ENCODE peak calls at places on chromosomes 4 and X, in six cellular contexts. E is A549, B is epithelial cell of proximal tubule, P is pancreas, F is fibroblast of lung, C is PC-3. O is an unnamed sample.

GRCh38 chr4:75327804-75328512 is 186.2 kb downstream of the RCHY1 start:
- DNase-seq in P (no peak), E (no peak), B (no peak), C (no peak), F (peak), O (peak)

GRCh38 chr4:37648084-37648817 is 37.9 kb downstream of the RELL1 start:
- DNase-seq in C (peak), F (peak), E (peak), B (peak), P (peak), O (peak)

GRCh38 chr4:40603281-40603680 is 26.4 kb downstream of the RBM47 start:
- DNase-seq in F (no peak), B (no peak), P (no peak), E (no peak), C (peak), O (no peak)

GRCh38 chrX:66110112-66110511 is 53.9 kb upstream of the HEPH start:
- DNase-seq in C (peak), E (peak), B (no peak), P (no peak), F (peak), O (no peak)

GRCh38 chr4:173135241-173135847 is 33.3 kb upstream of the GALNT7 start:
- DNase-seq in P (no peak), F (peak), C (no peak), B (no peak), E (peak), O (no peak)

GRCh38 chr4:6010789-6011188 is 7.4 kb downstream of the C4orf50 start:
- DNase-seq in P (no peak), C (no peak), F (no peak), B (no peak), E (no peak), O (no peak)

GRCh38 chrX:21638311-21638710 is 19.8 kb downstream of the KLHL34 start:
- DNase-seq in F (peak), B (peak), C (peak), E (no peak), P (no peak), O (no peak)

GRCh38 chrX:6225307-6226052 is 3.2 kb downstream of the NLGN4X start:
- DNase-seq in C (no peak), E (no peak), B (no peak), F (no peak), P (no peak), O (no peak)

DNA sequence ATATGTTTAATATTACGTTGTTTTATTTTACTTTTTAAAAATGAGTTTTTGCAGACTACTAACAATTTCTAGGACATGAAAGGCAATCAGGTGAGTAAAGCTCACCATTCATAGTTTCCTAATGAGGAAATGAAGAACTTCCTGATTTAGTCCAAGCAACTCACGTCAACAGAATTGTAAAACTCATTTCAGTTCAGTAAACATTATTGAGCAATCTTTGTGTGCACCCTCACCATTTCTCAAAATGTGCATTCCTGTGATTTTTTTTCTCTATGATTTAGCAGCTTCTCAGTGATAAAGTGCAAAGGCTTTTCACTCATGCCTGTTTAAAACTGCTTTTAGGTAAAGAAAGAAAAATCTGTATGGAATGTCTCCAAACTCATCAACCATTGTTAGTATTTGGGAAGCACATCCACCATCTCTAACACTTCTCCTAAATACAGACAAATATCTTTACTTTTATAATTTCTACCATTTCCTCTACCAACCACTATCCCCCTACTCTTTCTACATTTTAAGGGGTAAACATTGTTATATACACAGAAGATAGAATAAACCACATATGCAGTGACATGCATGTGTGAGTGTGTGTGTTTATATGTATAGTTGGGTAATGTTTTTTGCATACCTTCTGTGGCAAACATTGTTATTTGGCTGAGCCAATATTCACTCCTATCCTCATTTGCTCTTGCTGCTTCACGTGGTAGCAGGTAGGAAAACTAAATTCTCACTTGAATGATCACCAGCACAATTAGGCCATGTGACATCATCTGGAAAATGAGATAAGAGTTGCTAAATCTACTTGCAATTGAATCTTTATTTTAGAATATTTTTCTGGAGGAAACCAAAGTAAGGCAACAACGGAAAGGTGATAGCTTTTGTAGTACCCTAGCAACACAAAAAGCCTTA is 54.7 kb upstream of the PRDM8 start:
- DNase-seq in C (peak), E (no peak), B (no peak), F (no peak), P (no peak), O (no peak)
- H3K4me3 ChIP-seq in C (no peak), E (no peak), B (no peak), F (no peak), P (no peak), O (no peak)

GRCh38 chr4:53014368-53014767 is 152.3 kb downstream of the RASL11B start:
- DNase-seq in B (no peak), F (no peak), C (no peak), E (no peak), P (no peak), O (no peak)

GRCh38 chr4:53013873-53014272 is 151.8 kb downstream of the RASL11B start:
- DNase-seq in P (no peak), B (no peak), C (no peak), E (no peak), F (no peak), O (no peak)

GRCh38 chr4:53016099-53016498 is 154.0 kb downstream of the RASL11B start:
- DNase-seq in F (no peak), B (no peak), P (no peak), C (no peak), E (no peak), O (no peak)

GRCh38 chr4:53014881-53015280 is 152.8 kb downstream of the RASL11B start:
- DNase-seq in B (no peak), F (no peak), C (no peak), P (no peak), E (no peak), O (no peak)

DNA sequence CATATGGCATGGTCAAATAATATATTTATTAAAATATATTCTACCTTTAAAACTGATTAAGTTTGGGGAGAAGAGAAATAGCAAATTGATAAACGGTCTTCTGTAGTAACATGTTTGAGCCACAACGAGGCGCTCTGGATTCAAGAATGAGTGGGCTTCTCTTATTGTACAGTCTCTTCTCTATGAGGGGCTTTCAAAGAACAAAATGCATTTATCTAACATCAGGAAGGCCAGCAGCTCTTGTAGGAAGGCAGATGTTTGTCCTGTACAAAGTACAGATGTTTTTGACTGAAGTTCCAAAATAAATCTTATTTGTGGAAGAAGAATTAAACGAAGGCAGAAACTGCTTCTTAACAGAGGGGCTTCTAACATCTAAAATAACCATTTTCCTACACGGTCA is 153.6 kb downstream of the RASL11B start:
- DNase-seq in C (peak), F (peak), E (peak), B (no peak), P (no peak), O (no peak)
- TF ChIP-seq CTCF in C (peak), F (peak), E (peak), B (peak), P (peak), O (peak)

DNA sequence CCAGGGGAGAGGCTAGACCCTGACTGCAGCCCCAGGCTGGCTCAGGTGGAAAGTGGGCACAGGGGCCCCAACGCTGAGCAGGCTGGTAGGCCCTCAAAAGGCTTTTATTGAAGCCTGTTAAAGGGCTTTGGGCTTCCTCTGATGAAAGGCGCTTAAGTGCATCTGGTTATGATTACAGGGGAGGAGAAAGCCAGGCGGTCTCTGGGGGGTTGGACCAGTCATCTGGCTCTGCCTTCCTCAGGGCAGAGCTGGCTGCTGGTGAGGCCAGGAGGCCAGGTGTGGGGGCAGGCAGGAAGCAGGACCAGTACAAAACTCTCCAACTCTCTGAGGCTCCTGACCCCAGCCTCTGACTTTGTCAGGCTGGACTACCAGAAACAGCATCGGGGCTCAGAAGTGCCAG is 68.8 kb upstream of the BCOR start:
- DNase-seq in B (no peak), P (no peak), F (no peak), E (no peak), C (no peak), O (no peak)
- H3K4me3 ChIP-seq in B (no peak), P (no peak), F (no peak), E (no peak), C (no peak), O (no peak)

GRCh38 chr4:112735474-112735951 is 98.6 kb downstream of the LARP7 start:
- DNase-seq in F (no peak), P (no peak), E (no peak), C (peak), B (no peak), O (no peak)

GRCh38 chr4:112736718-112737135 is 99.8 kb downstream of the LARP7 start:
- DNase-seq in B (no peak), P (no peak), E (no peak), C (no peak), F (no peak), O (no peak)

DNA sequence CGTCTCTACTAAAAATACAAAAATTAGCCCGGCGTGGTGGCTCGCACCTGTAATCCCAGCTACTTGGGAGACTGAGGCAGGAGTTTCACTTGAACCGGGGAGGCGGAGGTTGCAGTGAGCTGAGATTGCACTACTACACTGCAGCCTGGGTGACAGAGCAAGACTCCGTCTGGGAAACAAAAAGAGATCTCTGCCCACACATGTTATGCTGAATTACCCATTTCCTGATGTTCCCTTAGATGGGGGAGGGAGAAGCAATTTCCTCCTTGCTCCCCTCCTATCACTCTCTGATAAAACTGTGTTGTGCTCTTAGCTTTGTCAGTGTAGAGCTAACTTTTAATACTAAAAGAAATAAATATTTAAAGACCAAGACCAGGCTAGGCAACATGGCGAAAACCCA is 102.5 kb downstream of the LARP7 start:
- DNase-seq in B (no peak), E (no peak), C (no peak), F (no peak), P (no peak), O (no peak)
- TF ChIP-seq CTCF in B (no peak), E (no peak), C (no peak), F (no peak), P (no peak), O (no peak)

GRCh38 chr4:104493071-104493831 is 1.4 kb downstream of the CXXC4 start:
- DNase-seq in F (no peak), E (no peak), B (no peak), C (no peak), P (no peak), O (no peak)

GRCh38 chr4:104494822-104495559 is at the start of gene CXXC4:
- DNase-seq in P (peak), C (no peak), F (peak), B (no peak), E (peak), O (no peak)

GRCh38 chr4:104491826-104492771 is 2.6 kb downstream of the CXXC4 start:
- DNase-seq in E (peak), P (peak), B (no peak), C (no peak), F (peak), O (no peak)

GRCh38 chr4:104491396-104491821 is 3.3 kb downstream of the CXXC4 start:
- DNase-seq in P (peak), E (peak), F (peak), B (no peak), C (no peak), O (no peak)

GRCh38 chr4:104494161-104494560 is 533 bp downstream of the CXXC4 start:
- DNase-seq in C (no peak), P (no peak), E (no peak), B (no peak), F (no peak), O (no peak)
- H3K4me3 ChIP-seq in C (peak), P (peak), E (peak), B (peak), F (peak), O (peak)

GRCh38 chr4:170145120-170145519 is 55.4 kb upstream of the AADAT start:
- DNase-seq in P (no peak), E (no peak), F (no peak), C (no peak), B (no peak), O (no peak)
- TF ChIP-seq CTCF in P (no peak), E (no peak), F (no peak), C (no peak), B (peak), O (no peak)

GRCh38 chrX:141175786-141176185 is 1.1 kb downstream of the LDOC1 start:
- DNase-seq in P (no peak), E (no peak), F (no peak), C (peak), B (no peak), O (no peak)

GRCh38 chrX:141180851-141181250 is 3.9 kb upstream of the LDOC1 start:
- DNase-seq in C (no peak), F (no peak), B (no peak), E (no peak), P (no peak), O (no peak)

DNA sequence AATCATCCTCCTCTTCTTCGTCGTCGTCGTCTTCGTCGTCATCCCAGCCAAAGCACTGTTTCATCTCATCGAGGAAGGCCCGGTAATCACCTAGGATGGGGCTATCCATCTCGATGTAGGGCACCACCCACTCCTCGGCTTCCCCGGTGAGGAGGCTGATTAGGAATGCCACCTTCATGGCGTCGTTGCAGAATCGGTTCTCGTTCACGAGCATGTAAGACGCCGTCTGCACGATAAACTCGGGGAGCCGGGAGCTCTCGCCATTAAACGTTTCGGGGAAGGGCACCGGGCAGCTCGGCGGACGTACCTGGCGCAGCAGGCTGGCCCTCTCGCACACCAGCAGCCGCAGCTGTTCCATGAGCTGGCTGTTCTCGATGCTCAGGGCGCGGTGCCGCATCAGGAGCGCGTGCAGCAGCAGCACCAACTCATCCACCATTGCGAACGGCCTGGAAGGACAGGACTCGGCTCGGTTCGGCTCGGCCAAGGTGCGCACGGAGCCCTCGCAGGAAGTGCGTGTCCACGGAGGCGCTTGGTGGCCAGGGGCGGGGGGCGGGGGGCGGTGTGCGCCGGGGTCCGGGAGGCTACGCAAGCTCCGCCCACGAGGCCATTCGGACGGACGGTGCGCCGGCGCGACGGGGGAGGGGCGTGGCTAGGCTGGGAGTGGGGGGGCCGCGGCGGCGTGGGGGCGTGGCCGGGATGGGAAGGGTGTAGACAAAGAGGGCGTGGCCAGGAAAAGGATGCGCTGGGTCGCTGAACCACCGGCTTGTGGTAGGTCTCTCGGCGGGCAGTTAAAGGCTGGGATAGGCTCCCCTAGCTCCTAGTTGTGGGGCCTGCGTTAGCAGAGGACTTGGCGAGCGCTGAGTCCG is at the start of gene LDOC1:
- DNase-seq in P (peak), E (peak), B (no peak), F (peak), C (peak), O (peak)
- H3K4me3 ChIP-seq in P (peak), E (peak), B (peak), F (peak), C (peak), O (peak)

DNA sequence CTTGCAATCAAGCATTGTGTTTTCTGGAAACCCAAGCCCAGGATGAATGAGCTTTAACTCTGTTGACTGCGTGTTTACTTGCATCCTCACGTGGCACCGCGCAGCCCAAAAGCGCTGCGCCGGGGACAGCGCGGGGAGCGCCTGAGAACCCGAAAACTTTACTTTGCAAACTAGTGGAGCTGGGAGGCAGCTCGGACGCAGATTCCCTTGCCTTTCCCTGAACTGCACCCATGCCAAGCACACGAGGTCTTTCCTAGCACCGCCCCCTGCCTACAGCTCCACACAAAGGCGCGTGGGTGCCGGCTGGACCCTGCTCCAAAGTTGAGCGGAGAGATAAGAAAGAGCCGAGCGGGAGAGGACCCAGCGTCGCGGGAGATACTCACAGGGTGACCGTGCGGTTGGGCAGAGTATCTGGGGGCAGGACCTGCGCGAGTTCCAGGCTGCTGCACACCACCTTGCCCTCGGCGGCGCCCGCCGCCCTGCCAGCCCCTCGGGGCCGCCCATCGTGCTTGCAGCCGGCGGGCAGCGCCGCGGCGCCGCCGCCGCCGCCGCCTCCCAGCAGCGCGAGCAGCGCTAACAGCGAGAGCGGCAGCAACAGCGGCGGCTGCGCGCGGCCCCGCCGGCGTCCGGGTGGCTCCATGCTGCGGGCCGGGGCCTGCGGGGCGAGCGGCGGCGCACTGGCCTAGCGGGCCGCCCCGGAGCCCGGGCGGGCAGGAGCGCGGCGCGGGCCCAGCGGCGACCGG is 550 bp downstream of the ADGRA3 start:
- DNase-seq in C (peak), B (no peak), E (peak), P (peak), F (peak), O (peak)
- TF ChIP-seq CTCF in C (no peak), B (peak), E (no peak), P (no peak), F (no peak), O (no peak)

O was measured in coronary artery.